ENCODE peak calls at places on chromosomes 6 and 20, in five cellular contexts. E, H, R, T and M are unnamed samples.

GRCh38 chr6:38968702-38969149 is 79.9 kb upstream of the GLP1R start:
- DNase-seq in E (no peak), R (no peak), T (no peak), H (no peak), M (no peak)

GRCh38 chr6:147159536-147160374 is 44.5 kb upstream of the STXBP5 start:
- DNase-seq in E (no peak), T (no peak), H (no peak), R (no peak), M (no peak)

GRCh38 chr6:11231564-11232176 is 798 bp downstream of the NEDD9 start:
- DNase-seq in R (no peak), E (no peak), H (no peak), T (no peak), M (no peak)

GRCh38 chr6:110816677-110817076 is 1.4 kb upstream of the CDK19 start:
- DNase-seq in H (no peak), T (no peak), R (no peak), E (no peak), M (no peak)

GRCh38 chr6:26600759-26601158 is 4.0 kb downstream of the ABT1 start:
- DNase-seq in H (no peak), E (no peak), T (no peak), R (no peak), M (no peak)

GRCh38 chr20:53773792-53774371 is 180.2 kb upstream of the ZNF217 start:
- DNase-seq in R (peak; percentile 78), T (no peak), H (no peak), E (peak; percentile 97), M (no peak)

GRCh38 chr6:35497571-35498406 is 910 bp upstream of the TEAD3 start:
- DNase-seq in R (peak; percentile 68), T (peak; percentile 85), E (peak; percentile 75), H (peak; percentile 83), M (no peak)

GRCh38 chr20:13995841-13996240 is 525 bp downstream of the MACROD2 start:
- DNase-seq in H (peak; percentile 17), T (peak; percentile 17), R (no peak), E (no peak), M (peak; percentile 78)

GRCh38 chr6:11761744-11762620 is 16.6 kb downstream of the ADTRP start:
- DNase-seq in H (no peak), T (no peak), R (no peak), E (no peak), M (no peak)

GRCh38 chr6:157823001-157823522 is at the start of gene SNX9:
- DNase-seq in T (peak; percentile 78), R (no peak), E (peak; percentile 72), H (peak; percentile 84), M (peak; percentile 88)

GRCh38 chr20:38173237-38174156 is 8.4 kb upstream of the TGM2 start:
- DNase-seq in E (peak; percentile 92), R (peak; percentile 43), T (no peak), H (peak; percentile 46), M (no peak)

GRCh38 chr6:130713144-130713543 is 114.1 kb upstream of the SMLR1 start:
- DNase-seq in T (no peak), E (no peak), H (no peak), R (no peak), M (no peak)

GRCh38 chr6:163249651-163250101 is 164.8 kb upstream of the QKI start:
- DNase-seq in E (no peak), T (no peak), H (no peak), R (no peak), M (no peak)

GRCh38 chr6:84332139-84333034 is 104.9 kb upstream of the CEP162 start:
- DNase-seq in H (no peak), T (no peak), E (no peak), R (no peak), M (no peak)

GRCh38 chr20:15823718-15824117 is 749.5 kb downstream of the KIF16B start:
- DNase-seq in T (no peak), H (no peak), R (no peak), E (no peak), M (no peak)

GRCh38 chr6:141925001-141925400 is 207.7 kb upstream of the GJE1 start:
- DNase-seq in E (peak; percentile 28), H (no peak), T (no peak), R (no peak), M (no peak)

GRCh38 chr6:36028088-36028886 is 679 bp downstream of the MAPK14 start:
- DNase-seq in R (no peak), T (peak; percentile 50), E (peak; percentile 12), H (peak; percentile 32), M (peak; percentile 72)

GRCh38 chr6:51350308-51350904 is 531.7 kb downstream of the TFAP2B start:
- DNase-seq in H (no peak), R (no peak), T (no peak), E (no peak), M (no peak)

GRCh38 chr20:17431621-17432364 is 99.4 kb downstream of the BFSP1 start:
- DNase-seq in E (peak; percentile 44), H (peak; percentile 47), T (peak; percentile 19), R (peak; percentile 20), M (peak; percentile 57)

GRCh38 chr6:24933868-24934401 is 1.8 kb downstream of the RIPOR2 start:
- DNase-seq in R (no peak), H (no peak), E (no peak), T (no peak), M (no peak)

GRCh38 chr6:170480045-170480714 is 72.9 kb downstream of the PSMB1 start:
- DNase-seq in E (peak; percentile 24), T (no peak), H (peak; percentile 29), R (no peak), M (no peak)

GRCh38 chr6:109314313-109314712 is 68.0 kb downstream of the CD164 start:
- DNase-seq in T (no peak), H (no peak), E (no peak), R (no peak), M (no peak)

GRCh38 chr20:15759546-15760216 is 813.6 kb downstream of the KIF16B start:
- DNase-seq in T (no peak), R (no peak), E (no peak), H (no peak), M (no peak)

GRCh38 chr20:23244207-23244915 is 106.2 kb upstream of the NXT1 start:
- DNase-seq in T (no peak), H (no peak), E (no peak), R (no peak), M (no peak)

GRCh38 chr6:34104628-34105027 is 41.3 kb downstream of the GRM4 start:
- DNase-seq in R (no peak), H (no peak), T (no peak), E (no peak), M (no peak)

GRCh38 chr6:105014954-105015353 is 58.0 kb downstream of the LIN28B start:
- DNase-seq in H (no peak), T (no peak), R (no peak), E (no peak), M (no peak)

GRCh38 chr6:13474360-13474759 is 13.0 kb downstream of the GFOD1 start:
- DNase-seq in T (no peak), E (peak; percentile 24), H (no peak), R (no peak), M (no peak)

GRCh38 chr20:38181207-38181693 is 16.2 kb upstream of the TGM2 start:
- DNase-seq in E (no peak), R (no peak), T (no peak), H (no peak), M (no peak)

GRCh38 chr6:105618247-105618646 is 215.4 kb upstream of the PREP start:
- DNase-seq in H (no peak), E (no peak), R (no peak), T (no peak), M (no peak)

GRCh38 chr6:131548441-131548840 is 24.6 kb upstream of the ARG1 start:
- DNase-seq in T (no peak), E (no peak), H (no peak), R (no peak), M (peak; percentile 60)

GRCh38 chr6:36856277-36856676 is 17.0 kb upstream of the CPNE5 start:
- DNase-seq in E (no peak), T (no peak), H (peak; percentile 46), R (no peak), M (peak; percentile 60)

GRCh38 chr6:28719275-28719940 is 193.7 kb downstream of the GPX5 start:
- DNase-seq in H (no peak), T (no peak), E (peak; percentile 50), R (no peak), M (no peak)

GRCh38 chr6:141829566-141829965 is 303.2 kb upstream of the GJE1 start:
- DNase-seq in R (no peak), E (no peak), H (no peak), T (no peak), M (no peak)

GRCh38 chr6:29887330-29887818 is 55.0 kb upstream of the HLA-A start:
- DNase-seq in H (peak; percentile 36), R (no peak), T (peak; percentile 77), E (peak; percentile 11), M (no peak)

GRCh38 chr6:112029045-112029822 is 24.7 kb upstream of the CCN6 start:
- DNase-seq in E (peak; percentile 74), H (peak; percentile 62), T (peak; percentile 60), R (peak; percentile 41), M (no peak)

GRCh38 chr20:63076421-63076820 is 69.7 kb upstream of the BHLHE23 start:
- DNase-seq in E (no peak), R (no peak), H (no peak), T (no peak), M (peak; percentile 14)

GRCh38 chr6:155121699-155122098 is 126.6 kb downstream of the TIAM2 start:
- DNase-seq in R (no peak), T (no peak), H (no peak), E (no peak), M (no peak)

GRCh38 chr6:149474108-149474935 is 10.5 kb downstream of the ZC3H12D start:
- DNase-seq in R (no peak), H (no peak), E (no peak), T (no peak), M (no peak)
- H3K27ac ChIP-seq in R (no peak overlapping the region), H (no peak overlapping the region), E (no peak overlapping the region), T (no peak overlapping the region), M (no peak overlapping the region)

DNA sequence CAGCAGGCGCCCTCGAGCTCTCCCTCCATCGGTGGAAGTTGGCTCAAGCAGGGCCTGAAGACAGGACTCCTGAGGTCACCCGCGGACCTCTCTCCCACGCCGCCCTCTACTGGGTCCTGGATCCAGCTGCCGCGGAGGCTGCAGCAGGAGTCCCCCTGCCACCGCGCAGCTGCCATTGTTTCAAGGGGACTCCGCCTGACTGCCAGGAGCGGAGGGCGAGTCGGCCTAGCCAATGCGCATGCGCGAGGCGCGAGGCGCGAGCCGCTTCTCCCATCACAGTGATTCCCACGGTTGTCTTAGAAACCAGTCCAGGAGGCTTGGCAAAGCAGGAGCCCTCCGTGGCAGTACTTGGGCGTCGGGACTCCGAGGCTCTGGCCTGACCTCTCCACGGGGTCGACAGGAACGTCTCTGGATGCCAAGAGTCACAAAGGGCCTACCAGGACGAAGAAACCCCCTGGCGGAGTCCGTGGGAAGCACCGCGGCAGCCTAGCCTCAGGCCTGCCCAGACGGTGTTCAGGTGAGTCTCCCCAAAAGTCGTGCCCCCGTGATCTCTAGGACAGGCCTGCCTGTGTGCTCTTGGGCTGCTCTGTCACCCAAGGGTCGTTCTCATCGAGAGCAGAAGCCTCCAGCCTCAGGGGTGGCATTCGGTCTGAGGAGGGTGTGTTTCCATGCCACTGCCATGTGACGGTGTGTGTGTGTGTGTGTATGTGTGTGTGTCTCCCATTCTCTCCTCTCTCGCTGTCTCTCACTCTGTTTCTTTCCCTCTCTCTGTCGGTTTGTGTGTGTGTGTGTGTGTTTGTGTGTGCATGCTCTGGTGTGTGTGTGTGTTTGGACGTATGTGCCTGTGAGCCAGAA is 290.6 kb upstream of the ZNF337 start:
- DNase-seq in H (peak; percentile 34), R (no peak), E (peak; percentile 10), T (peak; percentile 25), M (no peak)
- TF ChIP-seq CTCF in H (peak; percentile 57), R (peak; percentile 26), E (no peak), T (peak; percentile 18), M (peak; percentile 19)

GRCh38 chr20:56043227-56043626 is 37.9 kb upstream of the CBLN4 start:
- DNase-seq in R (no peak), H (no peak), T (no peak), E (no peak), M (no peak)
- H3K9me3 ChIP-seq in R (peaks cover 7% of the 10 kb centered on the region), H (peaks cover 5% of the 10 kb centered on the region), T (no peaks in the 10 kb centered on the region), E (peaks cover 5% of the 10 kb centered on the region), M (no peaks in the 10 kb centered on the region)

GRCh38 chr6:159973951-159974350 is 5.1 kb downstream of the IGF2R start:
- DNase-seq in H (no peak), T (no peak), R (no peak), E (peak; percentile 89), M (no peak)
- H3K27ac ChIP-seq in H (peak overlapping the region; percentile 93), T (peak overlapping the region; percentile 52), R (peak overlapping the region; percentile 40), E (peak overlapping the region; percentile 9), M (peak overlapping the region; percentile 34)